ENCODE peak calls at places on chromosomes 13 and 19, in five cellular contexts. One of them, this sample, is unnamed.

GRCh38 chr13:77740097-77740496 is 42.6 kb downstream of the SLAIN1 start:
- DNase-seq in choroid plexus epithelial cell: no peak
- DNase-seq in SJCRH30: no peak
- DNase-seq in progenitor cell of endocrine pancreas: no peak
- DNase-seq in breast epithelium: no peak
- DNase-seq in this sample: no peak

GRCh38 chr19:48989701-48990291 is 3.3 kb downstream of the GYS1 start:
- DNase-seq in choroid plexus epithelial cell: no peak
- DNase-seq in SJCRH30: peak; percentile 81
- DNase-seq in progenitor cell of endocrine pancreas: no peak
- DNase-seq in breast epithelium: no peak
- DNase-seq in this sample: no peak

GRCh38 chr13:26503826-26504594 is 53.5 kb upstream of the WASF3 start:
- DNase-seq in choroid plexus epithelial cell: no peak
- DNase-seq in SJCRH30: no peak
- DNase-seq in progenitor cell of endocrine pancreas: no peak
- DNase-seq in breast epithelium: no peak
- DNase-seq in this sample: no peak

GRCh38 chr19:10431943-10432735 is 11.8 kb downstream of the PDE4A start:
- DNase-seq in choroid plexus epithelial cell: no peak
- DNase-seq in SJCRH30: peak; percentile 67
- DNase-seq in progenitor cell of endocrine pancreas: no peak
- DNase-seq in breast epithelium: no peak
- DNase-seq in this sample: no peak

GRCh38 chr13:111945086-111945485 is 121.9 kb upstream of the SOX1 start:
- DNase-seq in choroid plexus epithelial cell: no peak
- DNase-seq in SJCRH30: no peak
- DNase-seq in progenitor cell of endocrine pancreas: no peak
- DNase-seq in breast epithelium: no peak
- DNase-seq in this sample: no peak

GRCh38 chr19:51530616-51531015 is 854 bp downstream of the SIGLEC6 start:
- DNase-seq in choroid plexus epithelial cell: no peak
- DNase-seq in SJCRH30: no peak
- DNase-seq in progenitor cell of endocrine pancreas: no peak
- DNase-seq in breast epithelium: no peak
- DNase-seq in this sample: no peak

GRCh38 chr13:109361562-109361961 is 424.8 kb downstream of the IRS2 start:
- DNase-seq in choroid plexus epithelial cell: no peak
- DNase-seq in SJCRH30: no peak
- DNase-seq in progenitor cell of endocrine pancreas: no peak
- DNase-seq in breast epithelium: no peak
- DNase-seq in this sample: no peak

GRCh38 chr19:16589917-16590316 is 17.7 kb upstream of the SLC35E1 start:
- DNase-seq in choroid plexus epithelial cell: no peak
- DNase-seq in SJCRH30: no peak
- DNase-seq in progenitor cell of endocrine pancreas: no peak
- DNase-seq in breast epithelium: no peak
- DNase-seq in this sample: no peak

GRCh38 chr19:38852231-38853044 is 2.7 kb upstream of the HNRNPL start:
- DNase-seq in choroid plexus epithelial cell: peak; percentile 58
- DNase-seq in SJCRH30: peak; percentile 73
- DNase-seq in progenitor cell of endocrine pancreas: peak; percentile 43
- DNase-seq in breast epithelium: peak; percentile 68
- DNase-seq in this sample: no peak

GRCh38 chr13:59643906-59644626 is 519.7 kb downstream of the DIAPH3 start:
- DNase-seq in choroid plexus epithelial cell: no peak
- DNase-seq in SJCRH30: no peak
- DNase-seq in progenitor cell of endocrine pancreas: no peak
- DNase-seq in breast epithelium: no peak
- DNase-seq in this sample: no peak

GRCh38 chr13:45825124-45825650 is 26.4 kb downstream of the SIAH3 start:
- DNase-seq in choroid plexus epithelial cell: no peak
- DNase-seq in SJCRH30: no peak
- DNase-seq in progenitor cell of endocrine pancreas: no peak
- DNase-seq in breast epithelium: no peak
- DNase-seq in this sample: no peak

GRCh38 chr13:32153056-32153455 is 121.5 kb downstream of the FRY start:
- DNase-seq in choroid plexus epithelial cell: peak; percentile 62
- DNase-seq in SJCRH30: no peak
- DNase-seq in progenitor cell of endocrine pancreas: no peak
- DNase-seq in breast epithelium: no peak
- DNase-seq in this sample: no peak

GRCh38 chr19:6811906-6812305 is 39.4 kb downstream of the VAV1 start:
- DNase-seq in choroid plexus epithelial cell: peak; percentile 75
- DNase-seq in SJCRH30: peak; percentile 57
- DNase-seq in progenitor cell of endocrine pancreas: no peak
- DNase-seq in breast epithelium: no peak
- DNase-seq in this sample: no peak

GRCh38 chr19:2602391-2603181 is 99.9 kb downstream of the GNG7 start:
- DNase-seq in choroid plexus epithelial cell: peak; percentile 93
- DNase-seq in SJCRH30: no peak
- DNase-seq in progenitor cell of endocrine pancreas: no peak
- DNase-seq in breast epithelium: peak; percentile 85
- DNase-seq in this sample: no peak

GRCh38 chr13:22176968-22177545 is 506.2 kb downstream of the FGF9 start:
- DNase-seq in choroid plexus epithelial cell: no peak
- DNase-seq in SJCRH30: no peak
- DNase-seq in progenitor cell of endocrine pancreas: no peak
- DNase-seq in breast epithelium: no peak
- DNase-seq in this sample: no peak

This sample was measured in neuronal stem cell.